ENCODE peak calls at places on chromosomes 4 and X, in eight cellular contexts. W is lung, L is adrenal gland, G is H9, A is NCI-H1092, U is ACHN, D is GM23338, K is type B pancreatic cell. Q is an unnamed sample.
A peak's percentile ranks its signal among the peaks of the same experiment; 100 is the strongest.

GRCh38 chrX:132433001-132433400 is 55.8 kb downstream of the MBNL3 start:
- DNase-seq in W (no peak), L (no peak), G (peak; percentile 38), A (no peak), U (peak; percentile 17), D (peak; percentile 54), K (no peak), Q (peak; percentile 78)

GRCh38 chr4:69781458-69782418 is 21.3 kb upstream of the SULT1B1 start:
- DNase-seq in W (no peak), L (no peak), G (no peak), A (peak; percentile 29), U (no peak), D (no peak), K (no peak), Q (no peak)

GRCh38 chr4:15695240-15695699 is 7.6 kb upstream of the BST1 start:
- DNase-seq in W (no peak), L (no peak), G (peak; percentile 54), A (no peak), U (peak; percentile 98), D (peak; percentile 74), K (no peak), Q (peak; percentile 73)

GRCh38 chr4:7287918-7288280 is 95.6 kb downstream of the SORCS2 start:
- DNase-seq in W (no peak), L (no peak), G (no peak), A (no peak), U (no peak), D (no peak), K (no peak), Q (no peak)

GRCh38 chr4:18033111-18034085 is 11.8 kb upstream of the LCORL start:
- DNase-seq in W (no peak), L (no peak), G (no peak), A (no peak), U (no peak), D (no peak), K (no peak), Q (no peak)

GRCh38 chrX:71098302-71098701 is 2.7 kb downstream of the FOXO4 start:
- DNase-seq in W (peak; percentile 44), L (peak; percentile 43), G (no peak), A (no peak), U (peak; percentile 44), D (peak; percentile 32), K (no peak), Q (peak; percentile 50)

GRCh38 chrX:3738489-3738888 is 25.0 kb upstream of the PRKX start:
- DNase-seq in W (no peak), L (no peak), G (no peak), A (no peak), U (no peak), D (no peak), K (no peak), Q (no peak)

GRCh38 chr4:40264995-40265909 is 68.4 kb downstream of the RHOH start:
- DNase-seq in W (no peak), L (no peak), G (no peak), A (no peak), U (no peak), D (no peak), K (no peak), Q (peak; percentile 85)

GRCh38 chrX:41923257-41923924 is at the start of gene CASK:
- DNase-seq in W (peak; percentile 90), L (peak; percentile 93), G (peak; percentile 94), A (peak; percentile 94), U (peak; percentile 85), D (peak; percentile 88), K (peak; percentile 94), Q (peak; percentile 98)

GRCh38 chr4:183798921-183799307 is 106.2 kb upstream of the STOX2 start:
- DNase-seq in W (no peak), L (no peak), G (no peak), A (no peak), U (no peak), D (peak; percentile 67), K (no peak), Q (peak; percentile 34)

GRCh38 chr4:150591284-150591874 is 9.4 kb downstream of the MAB21L2 start:
- DNase-seq in W (no peak), L (no peak), G (peak; percentile 73), A (peak; percentile 7), U (no peak), D (peak; percentile 78), K (no peak), Q (peak; percentile 82)

GRCh38 chrX:149274516-149275105 is 230.5 kb downstream of the IDS start:
- DNase-seq in W (no peak), L (no peak), G (no peak), A (no peak), U (no peak), D (no peak), K (no peak), Q (peak; percentile 9)

GRCh38 chr4:17094209-17094608 is 195.8 kb upstream of the LDB2 start:
- DNase-seq in W (no peak), L (no peak), G (no peak), A (no peak), U (no peak), D (no peak), K (no peak), Q (no peak)

GRCh38 chr4:137193564-137193963 is 338.7 kb downstream of the PCDH18 start:
- DNase-seq in W (no peak), L (no peak), G (no peak), A (no peak), U (no peak), D (peak; percentile 52), K (no peak), Q (no peak)

GRCh38 chr4:16824278-16824806 is 74.1 kb downstream of the LDB2 start:
- DNase-seq in W (no peak), L (no peak), G (no peak), A (no peak), U (no peak), D (no peak), K (no peak), Q (no peak)

GRCh38 chr4:125316391-125316780 is 1.6 kb downstream of the FAT4 start:
- DNase-seq in W (peak; percentile 49), L (no peak), G (peak; percentile 56), A (no peak), U (peak; percentile 40), D (peak; percentile 59), K (peak; percentile 68), Q (peak; percentile 48)

GRCh38 chr4:145216532-145216931 is 36.1 kb upstream of the OTUD4 start:
- DNase-seq in W (no peak), L (no peak), G (no peak), A (no peak), U (peak; percentile 23), D (peak; percentile 33), K (no peak), Q (no peak)

GRCh38 chrX:31038585-31039326 is 33.1 kb downstream of the FTHL17 start:
- DNase-seq in W (no peak), L (peak; percentile 33), G (peak; percentile 28), A (no peak), U (peak; percentile 6), D (peak; percentile 58), K (no peak), Q (peak; percentile 22)

GRCh38 chr4:122500852-122501501 is 44.5 kb upstream of the IL2 start:
- DNase-seq in W (no peak), L (no peak), G (no peak), A (peak; percentile 83), U (no peak), D (no peak), K (no peak), Q (no peak)

GRCh38 chr4:47222276-47222675 is 190.9 kb downstream of the GABRB1 start:
- DNase-seq in W (no peak), L (no peak), G (no peak), A (no peak), U (no peak), D (no peak), K (no peak), Q (no peak)

GRCh38 chrX:144722307-144722706 is 525.0 kb upstream of the SPANXN1 start:
- DNase-seq in W (no peak), L (no peak), G (peak; percentile 44), A (no peak), U (no peak), D (peak; percentile 0), K (no peak), Q (no peak)

GRCh38 chrX:19174401-19175025 is 52.2 kb upstream of the ADGRG2 start:
- DNase-seq in W (no peak), L (no peak), G (no peak), A (no peak), U (peak; percentile 23), D (no peak), K (no peak), Q (no peak)

GRCh38 chrX:69615779-69616519 is at the start of gene EDA:
- DNase-seq in W (peak; percentile 80), L (peak; percentile 88), G (peak; percentile 93), A (no peak), U (peak; percentile 69), D (peak; percentile 91), K (peak; percentile 89), Q (peak; percentile 99)

GRCh38 chr4:184824776-184825393 is 883 bp downstream of the ACSL1 start:
- DNase-seq in W (no peak), L (no peak), G (no peak), A (no peak), U (no peak), D (no peak), K (no peak), Q (no peak)

GRCh38 chrX:17024896-17025295 is 78.4 kb downstream of the REPS2 start:
- DNase-seq in W (no peak), L (peak; percentile 27), G (peak; percentile 61), A (no peak), U (peak; percentile 59), D (peak; percentile 47), K (no peak), Q (peak; percentile 18)